ENCODE peak calls at places on chromosomes 11 and 22, in six cellular contexts. A is IMR-90, J is tibial nerve, V is upper lobe of left lung, F is gastrocnemius medialis, U is spleen. P is an unnamed sample.

GRCh38 chr22:43498856-43499253 is 87.0 kb downstream of the MPPED1 start:
- DNase-seq in A (no peak), J (no peak), V (no peak), F (no peak), U (no peak), P (no peak)

GRCh38 chr11:39341461-39341860 is 2118.0 kb downstream of the LRRC4C start:
- DNase-seq in A (no peak), J (no peak), V (no peak), F (no peak), U (peak; percentile 31), P (no peak)

GRCh38 chr11:70539360-70540095 is 141.2 kb downstream of the CTTN start:
- DNase-seq in A (no peak), J (no peak), V (peak; percentile 58), F (no peak), U (no peak), P (no peak)

GRCh38 chr11:111189466-111189865 is 56.1 kb upstream of the POU2AF2 start:
- DNase-seq in A (peak; percentile 35), J (no peak), V (no peak), F (no peak), U (no peak), P (no peak)

GRCh38 chr22:28186641-28187040 is 267.6 kb upstream of the PITPNB start:
- DNase-seq in A (no peak), J (no peak), V (no peak), F (no peak), U (no peak), P (no peak)

GRCh38 chr11:70603756-70604211 is 205.5 kb downstream of the CTTN start:
- DNase-seq in A (no peak), J (no peak), V (no peak), F (no peak), U (no peak), P (no peak)

GRCh38 chr11:77752518-77752917 is 68.0 kb downstream of the RSF1 start:
- DNase-seq in A (peak; percentile 32), J (no peak), V (no peak), F (peak; percentile 63), U (no peak), P (no peak)

GRCh38 chr11:126833020-126833419 is 167.6 kb downstream of the KIRREL3 start:
- DNase-seq in A (no peak), J (no peak), V (no peak), F (no peak), U (no peak), P (no peak)

GRCh38 chr11:92166335-92166734 is 58.3 kb upstream of the FAT3 start:
- DNase-seq in A (no peak), J (no peak), V (no peak), F (no peak), U (no peak), P (no peak)

GRCh38 chr11:47550288-47551052 is 2.5 kb downstream of the CELF1 start:
- DNase-seq in A (no peak), J (no peak), V (no peak), F (peak; percentile 45), U (peak; percentile 64), P (no peak)

GRCh38 chr11:86553322-86553721 is 119.1 kb downstream of the ME3 start:
- DNase-seq in A (no peak), J (no peak), V (no peak), F (no peak), U (no peak), P (no peak)

GRCh38 chr11:116108161-116108560 is 603.9 kb upstream of the CADM1 start:
- DNase-seq in A (no peak), J (no peak), V (no peak), F (no peak), U (no peak), P (no peak)

GRCh38 chr11:120141144-120142071 is 3.5 kb upstream of the TRIM29 start:
- DNase-seq in A (no peak), J (no peak), V (no peak), F (no peak), U (no peak), P (no peak)

GRCh38 chr11:107916671-107917241 is 11.5 kb upstream of the RAB39A start:
- DNase-seq in A (no peak), J (no peak), V (no peak), F (no peak), U (no peak), P (no peak)

GRCh38 chr11:30706276-30706675 is 120.1 kb upstream of the MPPED2 start:
- DNase-seq in A (no peak), J (no peak), V (no peak), F (no peak), U (no peak), P (no peak)

GRCh38 chr11:114448749-114449484 is 9.7 kb downstream of the REXO2 start:
- DNase-seq in A (peak; percentile 54), J (no peak), V (no peak), F (no peak), U (no peak), P (no peak)

GRCh38 chr22:45788530-45788929 is 116.9 kb downstream of the ATXN10 start:
- DNase-seq in A (no peak), J (no peak), V (no peak), F (no peak), U (no peak), P (no peak)

GRCh38 chr11:100719809-100720221 is 32.7 kb downstream of the ARHGAP42 start:
- DNase-seq in A (peak; percentile 79), J (peak; percentile 61), V (no peak), F (peak; percentile 62), U (no peak), P (peak; percentile 72)

GRCh38 chr22:20646906-20647305 is 127.0 kb upstream of the SERPIND1 start:
- DNase-seq in A (no peak), J (no peak), V (no peak), F (no peak), U (no peak), P (no peak)

GRCh38 chr11:64085915-64086262 is 50.2 kb downstream of the FLRT1 start:
- DNase-seq in A (no peak), J (no peak), V (no peak), F (no peak), U (no peak), P (no peak)

GRCh38 chr11:416757-417621 is 2.2 kb upstream of the SIGIRR start:
- DNase-seq in A (no peak), J (no peak), V (peak; percentile 94), F (no peak), U (peak; percentile 93), P (no peak)

GRCh38 chr11:65100674-65101350 is 4.8 kb downstream of the VPS51 start:
- DNase-seq in A (no peak), J (no peak), V (no peak), F (no peak), U (no peak), P (no peak)

GRCh38 chr11:65090628-65091027 is 5.4 kb upstream of the VPS51 start:
- DNase-seq in A (no peak), J (no peak), V (no peak), F (no peak), U (peak; percentile 31), P (no peak)

GRCh38 chr11:65096926-65097325 is 912 bp downstream of the VPS51 start:
- DNase-seq in A (no peak), J (no peak), V (no peak), F (no peak), U (no peak), P (no peak)

GRCh38 chr11:65095427-65095826 is 587 bp upstream of the VPS51 start:
- DNase-seq in A (no peak), J (no peak), V (peak; percentile 58), F (no peak), U (no peak), P (no peak)

GRCh38 chr11:65095974-65096806 is at the start of gene VPS51:
- DNase-seq in A (peak; percentile 90), J (peak; percentile 83), V (peak; percentile 92), F (peak; percentile 88), U (peak; percentile 95), P (peak; percentile 94)
- TF ChIP-seq POLR2A in A (peak; percentile 97), J (no peak), V (no peak), F (peak; percentile 72), U (peak; percentile 19), P (peak; percentile 67)

DNA sequence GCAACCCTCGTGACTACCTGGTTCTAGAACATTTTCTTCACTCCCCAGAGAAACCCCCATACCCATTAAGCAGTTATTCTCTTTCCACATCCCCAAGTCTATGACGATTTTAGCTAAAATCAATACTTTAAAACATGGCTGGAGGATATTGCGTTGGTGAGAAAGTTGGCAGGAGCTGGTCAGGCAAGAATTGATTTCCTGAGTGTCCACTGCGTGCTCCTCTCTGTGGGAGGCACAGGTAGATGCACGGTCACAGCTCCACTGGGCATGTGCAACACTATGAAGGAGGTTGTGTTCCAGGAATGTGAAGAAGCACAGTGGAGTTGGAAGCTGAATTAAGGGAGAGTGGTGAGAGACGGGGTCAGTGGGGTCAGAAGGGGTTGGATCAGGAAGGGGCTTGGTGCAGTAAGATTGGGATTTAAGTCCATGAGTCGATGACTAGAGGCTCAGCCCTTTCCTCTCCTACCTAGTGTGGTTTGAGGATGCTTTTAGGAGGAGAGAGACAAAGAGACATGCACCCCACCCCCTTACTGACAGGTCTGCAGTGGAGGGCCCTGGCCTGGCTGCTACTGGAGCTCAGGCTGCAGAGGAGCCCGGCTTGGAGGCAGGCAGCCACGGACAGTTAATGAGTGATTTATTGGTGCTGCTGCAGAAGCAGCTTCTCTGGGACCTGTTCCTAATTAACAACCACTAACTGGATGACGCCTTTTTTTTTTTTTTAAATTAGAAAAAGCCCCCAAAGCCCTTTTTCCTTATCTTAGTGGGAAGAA is 395.6 kb downstream of the TENM4 start:
- DNase-seq in A (no peak), J (no peak), V (peak; percentile 21), F (no peak), U (no peak), P (no peak)
- TF ChIP-seq POLR2A in A (no peak), J (no peak), V (no peak), F (no peak), U (no peak), P (no peak)

GRCh38 chr11:10750838-10751580 is at the start of gene CTR9:
- DNase-seq in A (peak; percentile 90), J (peak; percentile 84), V (peak; percentile 99), F (peak; percentile 93), U (peak; percentile 99), P (peak; percentile 85)
- TF ChIP-seq POLR2A in A (peak; percentile 95), J (peak; percentile 70), V (peak; percentile 86), F (peak; percentile 93), U (peak; percentile 80), P (peak; percentile 76)

GRCh38 chr11:65615950-65616574 is 486 bp downstream of the PCNX3 start:
- DNase-seq in A (no peak), J (no peak), V (peak; percentile 94), F (no peak), U (no peak), P (peak; percentile 47)

GRCh38 chr11:65613091-65613928 is 711 bp downstream of the MAP3K11 start:
- DNase-seq in A (no peak), J (no peak), V (peak; percentile 88), F (no peak), U (peak; percentile 88), P (no peak)

GRCh38 chr11:65617136-65617850 is 1.7 kb downstream of the PCNX3 start:
- DNase-seq in A (no peak), J (no peak), V (no peak), F (no peak), U (peak; percentile 78), P (no peak)

GRCh38 chr11:65616575-65617001 is 1.0 kb downstream of the PCNX3 start:
- DNase-seq in A (no peak), J (no peak), V (no peak), F (no peak), U (peak; percentile 81), P (no peak)

GRCh38 chr11:65615229-65615949 is at the start of gene PCNX3:
- DNase-seq in A (peak; percentile 100), J (peak; percentile 100), V (peak; percentile 95), F (peak; percentile 100), U (peak; percentile 100), P (peak; percentile 100)
- TF ChIP-seq POLR2A in A (no peak), J (no peak), V (no peak), F (peak; percentile 75), U (no peak), P (peak; percentile 45)